ENCODE peak calls at places on chromosomes 12 and 14, in four cellular contexts. One of them, this sample, is unnamed.

GRCh38 chr12:87444039-87444438 is 585.2 kb downstream of the C12orf50 start:
- DNase-seq in heart left ventricle: no peak
- DNase-seq in left colon: no peak
- DNase-seq in left ventricle myocardium inferior: no peak
- DNase-seq in this sample: no peak

GRCh38 chr14:80628547-80628946 is 313.0 kb downstream of the CEP128 start:
- DNase-seq in left colon: no peak
- DNase-seq in left ventricle myocardium inferior: no peak
- DNase-seq in heart left ventricle: no peak
- DNase-seq in this sample: no peak

GRCh38 chr12:6573001-6573400 is 4.9 kb upstream of the NOP2 start:
- DNase-seq in left ventricle myocardium inferior: no peak
- DNase-seq in heart left ventricle: no peak
- DNase-seq in left colon: no peak
- DNase-seq in this sample: no peak

GRCh38 chr14:50539051-50539450 is 6.7 kb upstream of the MAP4K5 start:
- DNase-seq in left colon: no peak
- DNase-seq in left ventricle myocardium inferior: no peak
- DNase-seq in heart left ventricle: no peak
- DNase-seq in this sample: no peak

GRCh38 chr12:129169928-129170327 is 316.6 kb downstream of the GLT1D1 start:
- DNase-seq in heart left ventricle: no peak
- DNase-seq in left colon: peak
- DNase-seq in left ventricle myocardium inferior: no peak
- DNase-seq in this sample: no peak

GRCh38 chr12:29343022-29343799 is 37.8 kb downstream of the ERGIC2 start:
- DNase-seq in left colon: no peak
- DNase-seq in heart left ventricle: no peak
- DNase-seq in left ventricle myocardium inferior: no peak
- DNase-seq in this sample: no peak

GRCh38 chr12:100345020-100345767 is 11.7 kb upstream of the SLC17A8 start:
- DNase-seq in left colon: no peak
- DNase-seq in heart left ventricle: no peak
- DNase-seq in left ventricle myocardium inferior: no peak
- DNase-seq in this sample: no peak

GRCh38 chr12:4274960-4275868 is 1.7 kb downstream of the CCND2 start:
- DNase-seq in left colon: peak
- DNase-seq in left ventricle myocardium inferior: no peak
- DNase-seq in heart left ventricle: peak
- DNase-seq in this sample: peak

GRCh38 chr12:53124352-53124723 is 21.1 kb downstream of the SOAT2 start:
- DNase-seq in left colon: no peak
- DNase-seq in heart left ventricle: no peak
- DNase-seq in left ventricle myocardium inferior: no peak
- DNase-seq in this sample: no peak

GRCh38 chr12:2244013-2244861 is 191.4 kb downstream of the CACNA1C start:
- DNase-seq in left colon: no peak
- DNase-seq in heart left ventricle: no peak
- DNase-seq in left ventricle myocardium inferior: no peak
- DNase-seq in this sample: no peak

GRCh38 chr14:103121846-103122577 is 1.2 kb upstream of the TNFAIP2 start:
- DNase-seq in left ventricle myocardium inferior: peak
- DNase-seq in left colon: peak
- DNase-seq in heart left ventricle: peak
- DNase-seq in this sample: peak

GRCh38 chr12:50572275-50572674 is 67.5 kb downstream of the DIP2B start:
- DNase-seq in left ventricle myocardium inferior: no peak
- DNase-seq in left colon: no peak
- DNase-seq in heart left ventricle: no peak
- DNase-seq in this sample: no peak

GRCh38 chr12:83114042-83114441 is 427.3 kb downstream of the TMTC2 start:
- DNase-seq in left colon: no peak
- DNase-seq in left ventricle myocardium inferior: no peak
- DNase-seq in heart left ventricle: no peak
- DNase-seq in this sample: no peak

GRCh38 chr14:94944636-94945258 is 174.8 kb upstream of the GSC start:
- DNase-seq in left ventricle myocardium inferior: no peak
- DNase-seq in left colon: no peak
- DNase-seq in heart left ventricle: no peak
- DNase-seq in this sample: no peak

GRCh38 chr14:24982472-24983155 is 67.3 kb downstream of the STXBP6 start:
- DNase-seq in heart left ventricle: no peak
- DNase-seq in left ventricle myocardium inferior: no peak
- DNase-seq in left colon: no peak
- DNase-seq in this sample: no peak

GRCh38 chr12:34400423-34400881 is 378.2 kb downstream of the ALG10 start:
- DNase-seq in heart left ventricle: peak
- DNase-seq in left ventricle myocardium inferior: peak
- DNase-seq in left colon: no peak
- DNase-seq in this sample: no peak

This sample was measured in heart right ventricle.